ENCODE peak calls at places on chromosomes 13 and 19, in nine cellular contexts. A, F, M, N, O, V, I, R and C are unnamed samples. For H3K4me1, the result is how much of the 10 kb centered on the place peaks cover.

GRCh38 chr13:51861728-51862300 is at the start of gene CCDC70:
- DNase-seq in I (no peak), A (no peak), N (peak), F (no peak), O (no peak), M (no peak), V (no peak), R (no peak), C (no peak)

GRCh38 chr13:44117351-44117750 is 237.6 kb downstream of the LACC1 start:
- DNase-seq in V (no peak), R (peak), A (no peak), N (peak), O (no peak), I (no peak), F (no peak), M (no peak), C (no peak)

GRCh38 chr13:95160112-95160906 is 140.9 kb downstream of the ABCC4 start:
- DNase-seq in V (no peak), M (no peak), O (no peak), N (peak), A (no peak), R (no peak), F (no peak), I (no peak), C (no peak)

GRCh38 chr13:95087746-95088305 is 213.4 kb downstream of the ABCC4 start:
- DNase-seq in O (no peak), V (no peak), A (no peak), I (no peak), F (no peak), R (no peak), N (peak), M (no peak), C (no peak)

GRCh38 chr19:31905980-31906948 is 439.1 kb upstream of the ZNF507 start:
- DNase-seq in N (no peak), I (no peak), V (peak), M (no peak), F (no peak), O (no peak), R (no peak), A (no peak), C (no peak)

GRCh38 chr13:47067296-47067695 is 170.4 kb upstream of the HTR2A start:
- DNase-seq in A (no peak), M (no peak), F (no peak), N (no peak), I (no peak), V (no peak), R (no peak), O (no peak), C (no peak)

GRCh38 chr19:50434525-50434924 is 1.8 kb downstream of the MYBPC2 start:
- DNase-seq in I (peak), M (peak), O (no peak), N (no peak), F (no peak), A (no peak), R (no peak), V (no peak), C (no peak)

GRCh38 chr19:35644987-35645679 is 3.0 kb upstream of the COX6B1 start:
- DNase-seq in A (peak), N (peak), R (peak), V (peak), F (peak), I (peak), O (peak), M (peak), C (peak)

GRCh38 chr19:45076029-45076850 is at the start of gene ZNF296:
- DNase-seq in I (peak), A (no peak), O (peak), R (peak), N (no peak), M (peak), V (peak), F (no peak), C (peak)

GRCh38 chr13:108667205-108667604 is 37.8 kb downstream of the MYO16 start:
- DNase-seq in F (no peak), R (no peak), V (no peak), N (no peak), M (no peak), A (no peak), I (no peak), O (no peak), C (no peak)

GRCh38 chr19:48625891-48626327 is 6.6 kb downstream of the SPHK2 start:
- DNase-seq in I (peak), O (no peak), M (no peak), R (no peak), A (no peak), V (peak), N (no peak), F (no peak), C (no peak)

GRCh38 chr13:102836471-102836870 is 9.4 kb upstream of the ERCC5 start:
- DNase-seq in V (no peak), O (no peak), N (no peak), F (no peak), R (no peak), A (no peak), I (no peak), M (no peak), C (no peak)

GRCh38 chr19:20787766-20788165 is 11.7 kb downstream of the ZNF66 start:
- DNase-seq in V (no peak), M (no peak), O (no peak), N (peak), A (no peak), I (no peak), F (no peak), R (no peak), C (no peak)

GRCh38 chr13:46369506-46370268 is 17.4 kb downstream of the RUBCNL start:
- DNase-seq in M (no peak), R (no peak), A (no peak), F (no peak), I (no peak), N (peak), V (no peak), O (no peak), C (no peak)

GRCh38 chr13:98563071-98563470 is 13.8 kb downstream of the STK24 start:
- DNase-seq in M (no peak), R (peak), V (no peak), O (no peak), A (no peak), N (no peak), I (no peak), F (no peak), C (peak)

GRCh38 chr13:24386816-24387708 is 77.7 kb downstream of the C1QTNF9 start:
- DNase-seq in A (no peak), V (no peak), F (no peak), R (no peak), M (no peak), O (no peak), N (no peak), I (no peak), C (no peak)

GRCh38 chr19:13764821-13765394 is 586 bp downstream of the MRI1 start:
- DNase-seq in R (peak), I (peak), A (no peak), M (peak), F (no peak), N (no peak), O (peak), V (no peak), C (no peak)

GRCh38 chr19:58572818-58573657 is at the start of gene MZF1:
- DNase-seq in F (peak), R (peak), I (peak), V (peak), N (peak), A (peak), M (peak), O (peak), C (peak)

GRCh38 chr19:13277104-13277809 is 127.0 kb downstream of the IER2 start:
- DNase-seq in O (peak), A (no peak), M (peak), N (peak), I (no peak), R (peak), F (no peak), V (peak), C (peak)

GRCh38 chr19:17468302-17469091 is 1.8 kb upstream of the SLC27A1 start:
- DNase-seq in M (peak), A (no peak), N (no peak), I (peak), V (peak), O (peak), F (no peak), R (peak), C (no peak)

GRCh38 chr13:40672310-40673060 is 6.0 kb upstream of the FOXO1 start:
- DNase-seq in R (peak), F (no peak), V (no peak), N (peak), A (no peak), O (no peak), M (no peak), I (no peak), C (no peak)

GRCh38 chr13:73082471-73082870 is 23.7 kb downstream of the KLF5 start:
- DNase-seq in M (no peak), O (no peak), F (no peak), A (no peak), R (no peak), N (no peak), V (no peak), I (no peak), C (no peak)

GRCh38 chr19:58182577-58182988 is 278 bp upstream of the ZNF274 start:
- DNase-seq in M (no peak), O (no peak), N (no peak), I (no peak), A (no peak), R (no peak), F (no peak), V (no peak), C (no peak)

GRCh38 chr19:35889370-35890112 is 10.8 kb downstream of the NFKBID start:
- DNase-seq in R (no peak), I (no peak), O (no peak), N (no peak), F (no peak), V (no peak), M (no peak), A (no peak), C (no peak)

GRCh38 chr13:64029343-64030093 is 2613.9 kb upstream of the PCDH20 start:
- DNase-seq in I (no peak), R (peak), N (no peak), F (no peak), O (no peak), V (no peak), M (no peak), A (no peak), C (no peak)

GRCh38 chr13:72696590-72696989 is 30.8 kb downstream of the MZT1 start:
- DNase-seq in M (no peak), R (no peak), F (no peak), V (no peak), N (peak), A (no peak), I (no peak), O (no peak), C (no peak)

GRCh38 chr13:50387124-50387581 is 371.9 kb downstream of the KCNRG start:
- DNase-seq in A (peak), M (peak), R (peak), F (no peak), V (peak), I (peak), O (peak), N (peak), C (no peak)

GRCh38 chr19:22545751-22546150 is 88.4 kb upstream of the ZNF492 start:
- DNase-seq in N (no peak), M (peak), I (no peak), A (no peak), R (peak), O (peak), F (no peak), V (no peak), C (no peak)

GRCh38 chr13:50195045-50195444 is 179.8 kb downstream of the KCNRG start:
- DNase-seq in M (no peak), R (no peak), A (no peak), F (no peak), V (no peak), N (no peak), O (no peak), I (no peak), C (no peak)

GRCh38 chr13:78660130-78660857 is 1.3 kb upstream of the OBI1 start:
- DNase-seq in M (no peak), O (peak), N (no peak), R (peak), F (no peak), V (no peak), I (no peak), A (no peak), C (peak)

GRCh38 chr13:49635599-49636433 is 7.5 kb downstream of the ARL11 start:
- DNase-seq in O (no peak), R (peak), V (peak), M (no peak), A (no peak), N (peak), F (no peak), I (no peak), C (peak)

GRCh38 chr19:47380559-47380958 is 31.4 kb downstream of the DHX34 start:
- DNase-seq in O (no peak), N (no peak), R (no peak), I (no peak), A (no peak), F (no peak), V (no peak), M (no peak), C (no peak)

GRCh38 chr19:57171551-57172081 is 4.3 kb upstream of the DUXA start:
- DNase-seq in N (peak), F (no peak), M (peak), I (peak), A (no peak), V (peak), R (peak), O (peak), C (no peak)

GRCh38 chr19:47228937-47229673 is 1.9 kb downstream of the BBC3 start:
- DNase-seq in I (no peak), N (peak), F (no peak), R (no peak), M (peak), A (no peak), O (no peak), V (no peak), C (peak)

DNA sequence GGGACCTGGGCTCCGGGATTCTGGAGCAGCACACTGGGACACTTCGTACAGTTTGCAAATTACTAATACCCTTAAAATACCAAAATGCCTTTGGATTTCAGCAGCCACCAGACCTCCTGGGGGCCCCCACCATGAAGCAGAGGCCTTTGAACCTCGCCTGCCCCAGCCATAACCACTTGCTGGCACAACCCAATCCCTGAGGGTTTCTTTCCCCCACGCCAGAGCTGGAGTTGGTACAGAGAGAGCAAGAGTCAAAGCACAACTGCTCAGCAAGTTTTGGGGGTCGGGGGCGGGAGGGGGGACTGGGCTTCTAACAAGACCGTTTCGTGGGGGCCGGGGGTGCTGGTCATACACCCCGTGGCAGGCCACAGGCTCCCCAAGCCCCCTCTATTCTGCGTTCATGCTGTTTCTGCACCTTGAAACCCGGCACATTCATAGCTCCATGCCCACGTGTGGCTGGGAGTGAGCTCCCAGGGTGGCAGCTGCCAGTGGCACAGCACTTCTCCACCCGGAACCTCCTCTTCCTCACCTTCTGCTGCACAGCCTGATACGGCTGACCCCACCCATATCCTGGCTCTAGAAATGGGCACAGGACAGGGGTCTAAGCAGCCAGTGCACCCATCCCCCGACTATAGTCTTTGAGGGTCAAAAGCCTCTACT is 17.1 kb downstream of the PLEKHF1 start:
- DNase-seq in M (no peak), R (no peak), I (no peak), V (peak), A (no peak), F (no peak), O (no peak), N (no peak), C (no peak)
- H3K4me1 ChIP-seq in M (under half), R (under half), I (under half), V (half or more), A (half or more), F (half or more), O (under half), N (under half), C (half or more)

GRCh38 chr19:19139876-19140229 is 1.6 kb upstream of the TMEM161A start:
- DNase-seq in N (no peak), A (no peak), F (no peak), M (no peak), V (no peak), I (no peak), R (no peak), O (no peak), C (no peak)

GRCh38 chr19:19140476-19140875 is 2.2 kb upstream of the TMEM161A start:
- DNase-seq in R (no peak), O (no peak), A (no peak), N (peak), V (no peak), I (no peak), M (no peak), F (no peak), C (no peak)

GRCh38 chr19:19134687-19135158 is 3.6 kb downstream of the TMEM161A start:
- DNase-seq in I (peak), A (no peak), R (peak), V (peak), M (peak), O (no peak), N (no peak), F (no peak), C (peak)

GRCh38 chr19:19137556-19138109 is 645 bp downstream of the TMEM161A start:
- DNase-seq in A (no peak), V (no peak), O (peak), R (peak), M (peak), F (no peak), N (no peak), I (peak), C (no peak)

DNA sequence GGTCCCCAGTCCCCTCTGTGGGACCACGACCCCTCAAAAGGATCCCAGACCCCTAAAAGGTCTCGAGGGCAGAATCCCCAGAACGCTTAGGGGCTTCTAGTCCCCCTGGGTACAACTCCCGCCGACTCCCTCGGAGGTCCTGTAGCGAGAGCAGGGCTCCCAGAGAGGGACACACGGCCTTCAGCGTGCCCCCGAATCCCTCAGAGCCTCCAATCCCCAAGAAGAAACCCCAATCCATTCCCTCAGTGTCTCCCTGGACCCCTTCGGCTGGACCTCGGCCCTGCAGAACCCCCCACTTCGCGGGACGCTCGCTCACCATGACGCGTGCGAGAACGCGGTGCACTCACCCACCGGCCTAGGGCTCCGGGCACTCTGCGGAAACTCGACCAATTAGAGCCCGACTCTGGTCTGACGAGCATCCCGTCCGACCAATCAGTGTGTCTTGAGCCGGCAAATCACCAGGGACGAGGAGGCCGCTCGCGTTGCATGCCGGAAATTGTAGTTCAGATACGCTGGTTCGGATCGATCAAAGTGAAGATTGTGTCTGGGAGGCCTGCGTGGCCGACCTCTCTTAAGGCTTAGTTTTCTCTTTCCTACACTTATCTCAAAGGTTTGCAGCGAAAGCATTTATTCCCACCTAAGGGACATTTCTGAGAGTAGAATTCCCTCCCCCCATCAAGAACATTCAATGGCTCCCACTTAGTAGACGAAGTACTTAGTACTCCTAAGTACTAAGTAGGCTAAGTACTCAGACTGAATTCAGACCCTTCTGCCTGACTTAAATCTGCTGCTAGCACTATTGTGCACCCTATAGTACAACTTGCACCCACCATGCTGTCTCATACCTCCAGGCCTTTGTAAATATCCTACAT is at the start of gene TMEM161A:
- DNase-seq in I (peak), N (peak), O (peak), F (peak), A (peak), M (peak), R (peak), V (peak), C (peak)
- H3K27ac ChIP-seq in I (no peak), N (peak), O (no peak), F (no peak), A (no peak), M (no peak), R (no peak), V (peak), C (peak)

GRCh38 chr13:106623799-106624198 is 55.9 kb upstream of the ARGLU1 start:
- DNase-seq in I (no peak), M (no peak), F (no peak), R (no peak), O (no peak), A (no peak), V (no peak), N (no peak), C (no peak)
- TF ChIP-seq CTCF in I (no peak), M (no peak), F (no peak), R (no peak), O (no peak), A (no peak), V (no peak), N (no peak), C (no peak)

DNA sequence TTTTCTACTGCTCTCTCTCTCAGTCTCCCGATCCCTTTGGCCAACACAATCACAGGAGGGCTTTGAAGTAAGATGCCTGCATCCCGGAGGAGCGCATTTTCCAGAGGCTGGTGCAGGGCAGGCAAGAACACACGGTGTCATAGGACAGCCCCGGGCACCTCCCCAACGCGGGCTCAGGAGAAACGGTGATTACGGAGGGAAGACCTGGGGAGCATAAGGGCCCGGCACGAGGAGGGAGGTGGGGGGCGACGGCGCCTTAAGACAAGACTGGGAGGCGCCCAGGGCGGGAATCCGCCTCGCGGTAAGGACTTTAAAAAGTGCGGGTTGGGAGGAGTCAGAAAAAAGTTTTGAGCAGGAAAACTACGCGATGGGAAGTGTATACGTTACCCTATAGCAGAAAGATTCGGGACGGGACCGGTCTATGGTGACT is 18.7 kb upstream of the ZNF888 start:
- DNase-seq in O (peak), A (no peak), R (peak), N (peak), I (no peak), F (no peak), M (peak), V (peak), C (no peak)
- H3K4me1 ChIP-seq in O (half or more), A (under half), R (under half), N (under half), I (under half), F (under half), M (under half), V (under half), C (under half)

GRCh38 chr19:10143700-10144099 is 24.0 kb upstream of the EIF3G start:
- DNase-seq in A (no peak), F (no peak), O (no peak), M (no peak), R (no peak), V (no peak), N (no peak), I (no peak), C (no peak)
- H3K27ac ChIP-seq in A (no peak), F (no peak), O (no peak), M (no peak), R (no peak), V (no peak), N (no peak), I (no peak), C (peak)

GRCh38 chr13:21813110-21813509 is 142.2 kb downstream of the FGF9 start:
- DNase-seq in V (no peak), O (no peak), F (no peak), M (no peak), R (peak), I (no peak), A (no peak), N (no peak), C (no peak)
- TF ChIP-seq CTCF in V (no peak), O (no peak), F (no peak), M (peak), R (peak), I (no peak), A (no peak), N (no peak), C (no peak)

DNA sequence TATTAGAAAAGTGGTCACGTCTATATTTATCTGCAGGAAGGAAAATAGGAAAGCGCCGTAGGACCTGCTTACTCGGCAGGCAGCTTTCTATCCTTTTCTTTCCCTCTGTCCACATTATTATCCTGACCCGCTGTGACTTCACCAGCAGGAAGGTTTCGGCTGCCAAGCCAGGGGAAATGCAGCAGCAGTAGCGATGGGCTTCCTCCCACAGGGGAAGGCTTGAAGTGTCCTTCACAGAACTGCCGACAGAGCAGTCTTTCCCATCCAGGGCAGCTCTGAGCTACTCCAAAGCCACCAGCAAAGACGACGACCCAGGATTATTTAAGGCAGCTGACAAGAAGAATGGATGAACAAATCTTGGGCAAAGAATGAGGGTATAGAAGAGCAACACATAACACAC is 19.5 kb upstream of the CLN5 start:
- DNase-seq in A (no peak), V (no peak), F (no peak), I (no peak), O (no peak), M (no peak), R (no peak), N (no peak), C (no peak)
- H3K4me1 ChIP-seq in A (under half), V (under half), F (under half), I (under half), O (under half), M (under half), R (under half), N (under half), C (under half)